ENCODE peak calls at places on chromosomes 6 and 20, in five cellular contexts. One of them, this sample, is unnamed.

GRCh38 chr6:23176471-23176870 is 607.1 kb downstream of the HDGFL1 start:
- DNase-seq in pancreas: no peak
- DNase-seq in GM12865: no peak
- DNase-seq in hepatocyte: no peak
- DNase-seq in colonic mucosa: no peak
- DNase-seq in this sample: no peak

GRCh38 chr6:158198461-158198860 is 30.3 kb downstream of the GTF2H5 start:
- DNase-seq in pancreas: no peak
- DNase-seq in GM12865: no peak
- DNase-seq in hepatocyte: no peak
- DNase-seq in colonic mucosa: no peak
- DNase-seq in this sample: no peak

GRCh38 chr20:25278636-25279361 is 30.9 kb downstream of the PYGB start:
- DNase-seq in pancreas: peak; percentile 10
- DNase-seq in GM12865: no peak
- DNase-seq in hepatocyte: no peak
- DNase-seq in colonic mucosa: no peak
- DNase-seq in this sample: no peak

GRCh38 chr20:59333928-59334327 is 33.5 kb downstream of the EDN3 start:
- DNase-seq in pancreas: no peak
- DNase-seq in GM12865: no peak
- DNase-seq in hepatocyte: no peak
- DNase-seq in colonic mucosa: peak; percentile 76
- DNase-seq in this sample: no peak

GRCh38 chr6:139250296-139251274 is 41.2 kb downstream of the TXLNB start:
- DNase-seq in pancreas: peak; percentile 32
- DNase-seq in GM12865: peak; percentile 83
- DNase-seq in hepatocyte: peak; percentile 72
- DNase-seq in colonic mucosa: peak; percentile 57
- DNase-seq in this sample: peak; percentile 78

GRCh38 chr6:154319231-154319858 is 37.3 kb downstream of the IPCEF1 start:
- DNase-seq in pancreas: no peak
- DNase-seq in GM12865: no peak
- DNase-seq in hepatocyte: peak; percentile 16
- DNase-seq in colonic mucosa: no peak
- DNase-seq in this sample: no peak

GRCh38 chr6:44739163-44739562 is 351.7 kb downstream of the CDC5L start:
- DNase-seq in pancreas: no peak
- DNase-seq in GM12865: no peak
- DNase-seq in hepatocyte: no peak
- DNase-seq in colonic mucosa: no peak
- DNase-seq in this sample: no peak

GRCh38 chr6:168217880-168218537 is 101.6 kb downstream of the DACT2 start:
- DNase-seq in pancreas: no peak
- DNase-seq in GM12865: no peak
- DNase-seq in hepatocyte: no peak
- DNase-seq in colonic mucosa: no peak
- DNase-seq in this sample: no peak

GRCh38 chr6:151962246-151962846 is 154.9 kb downstream of the ESR1 start:
- DNase-seq in pancreas: no peak
- DNase-seq in GM12865: peak; percentile 26
- DNase-seq in hepatocyte: no peak
- DNase-seq in colonic mucosa: no peak
- DNase-seq in this sample: peak; percentile 47

GRCh38 chr6:141460743-141461484 is 671.8 kb upstream of the GJE1 start:
- DNase-seq in pancreas: no peak
- DNase-seq in GM12865: no peak
- DNase-seq in hepatocyte: no peak
- DNase-seq in colonic mucosa: no peak
- DNase-seq in this sample: no peak

GRCh38 chr20:3433720-3434119 is 26.3 kb upstream of the DNAAF9 start:
- DNase-seq in pancreas: no peak
- DNase-seq in GM12865: no peak
- DNase-seq in hepatocyte: no peak
- DNase-seq in colonic mucosa: no peak
- DNase-seq in this sample: peak; percentile 22

GRCh38 chr20:52102126-52102525 is 89.5 kb downstream of the ZFP64 start:
- DNase-seq in pancreas: no peak
- DNase-seq in GM12865: no peak
- DNase-seq in hepatocyte: no peak
- DNase-seq in colonic mucosa: no peak
- DNase-seq in this sample: no peak

GRCh38 chr6:24849713-24850112 is 51.0 kb upstream of the ARMH2 start:
- DNase-seq in pancreas: no peak
- DNase-seq in GM12865: no peak
- DNase-seq in hepatocyte: no peak
- DNase-seq in colonic mucosa: no peak
- DNase-seq in this sample: no peak

GRCh38 chr6:53279301-53279700 is 69.4 kb downstream of the ELOVL5 start:
- DNase-seq in pancreas: no peak
- DNase-seq in GM12865: no peak
- DNase-seq in hepatocyte: no peak
- DNase-seq in colonic mucosa: no peak
- DNase-seq in this sample: no peak

GRCh38 chr6:53268858-53269608 is 79.7 kb downstream of the ELOVL5 start:
- DNase-seq in pancreas: no peak
- DNase-seq in GM12865: no peak
- DNase-seq in hepatocyte: no peak
- DNase-seq in colonic mucosa: no peak
- DNase-seq in this sample: no peak

GRCh38 chr6:53269827-53270226 is 78.9 kb downstream of the ELOVL5 start:
- DNase-seq in pancreas: no peak
- DNase-seq in GM12865: no peak
- DNase-seq in hepatocyte: no peak
- DNase-seq in colonic mucosa: no peak
- DNase-seq in this sample: no peak

DNA sequence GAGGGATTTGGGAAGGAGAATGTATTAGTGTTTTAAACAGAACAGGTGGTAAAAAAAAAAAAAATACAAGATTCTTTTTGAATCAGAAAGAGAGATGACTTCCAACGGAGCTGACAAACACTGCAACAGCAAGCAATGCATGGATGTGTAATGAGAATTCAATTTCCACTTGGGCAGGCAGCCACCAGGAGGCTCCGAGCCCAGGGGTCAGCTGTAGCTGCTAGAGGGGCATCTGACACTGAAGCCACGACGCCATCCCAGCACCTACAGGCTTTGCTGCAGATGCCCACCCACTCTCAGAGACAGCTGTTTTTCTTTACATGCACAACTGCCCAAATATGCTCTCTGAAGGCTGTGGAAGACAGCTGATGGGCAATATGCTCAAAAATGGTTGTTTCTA is 75.4 kb downstream of the ELOVL5 start:
- DNase-seq in pancreas: no peak
- DNase-seq in GM12865: no peak
- DNase-seq in hepatocyte: no peak
- DNase-seq in colonic mucosa: no peak
- DNase-seq in this sample: no peak
- TF ChIP-seq CTCF in pancreas: no peak
- TF ChIP-seq CTCF in GM12865: no peak
- TF ChIP-seq CTCF in hepatocyte: no peak
- TF ChIP-seq CTCF in colonic mucosa: no peak
- TF ChIP-seq CTCF in this sample: no peak

GRCh38 chr6:27518881-27519795 is 46.2 kb upstream of the ZNF184 start:
- DNase-seq in pancreas: peak; percentile 46
- DNase-seq in GM12865: peak; percentile 90
- DNase-seq in hepatocyte: peak; percentile 88
- DNase-seq in colonic mucosa: peak; percentile 72
- DNase-seq in this sample: peak; percentile 89

GRCh38 chr6:27517238-27517637 is 44.3 kb upstream of the ZNF184 start:
- DNase-seq in pancreas: no peak
- DNase-seq in GM12865: no peak
- DNase-seq in hepatocyte: no peak
- DNase-seq in colonic mucosa: no peak
- DNase-seq in this sample: no peak

GRCh38 chr6:27512525-27512924 is 39.6 kb upstream of the ZNF184 start:
- DNase-seq in pancreas: no peak
- DNase-seq in GM12865: no peak
- DNase-seq in hepatocyte: no peak
- DNase-seq in colonic mucosa: no peak
- DNase-seq in this sample: no peak

GRCh38 chr6:27517928-27518787 is 45.3 kb upstream of the ZNF184 start:
- DNase-seq in pancreas: no peak
- DNase-seq in GM12865: peak; percentile 47
- DNase-seq in hepatocyte: no peak
- DNase-seq in colonic mucosa: peak; percentile 33
- DNase-seq in this sample: peak; percentile 44

GRCh38 chr6:27514906-27515495 is 42.1 kb upstream of the ZNF184 start:
- DNase-seq in pancreas: no peak
- DNase-seq in GM12865: no peak
- DNase-seq in hepatocyte: no peak
- DNase-seq in colonic mucosa: no peak
- DNase-seq in this sample: no peak
- H3K4me3 ChIP-seq in pancreas: no peak overlapping the region
- H3K4me3 ChIP-seq in GM12865: no peak overlapping the region
- H3K4me3 ChIP-seq in hepatocyte: no peak overlapping the region
- H3K4me3 ChIP-seq in colonic mucosa: no peak overlapping the region
- H3K4me3 ChIP-seq in this sample: no peak overlapping the region

GRCh38 chr6:119565893-119566292 is 216.3 kb upstream of the MAN1A1 start:
- DNase-seq in pancreas: no peak
- DNase-seq in GM12865: no peak
- DNase-seq in hepatocyte: no peak
- DNase-seq in colonic mucosa: no peak
- DNase-seq in this sample: no peak

GRCh38 chr6:119562168-119562567 is 212.6 kb upstream of the MAN1A1 start:
- DNase-seq in pancreas: no peak
- DNase-seq in GM12865: no peak
- DNase-seq in hepatocyte: no peak
- DNase-seq in colonic mucosa: no peak
- DNase-seq in this sample: no peak

GRCh38 chr6:119568580-119568979 is 219.0 kb upstream of the MAN1A1 start:
- DNase-seq in pancreas: no peak
- DNase-seq in GM12865: no peak
- DNase-seq in hepatocyte: no peak
- DNase-seq in colonic mucosa: no peak
- DNase-seq in this sample: no peak

DNA sequence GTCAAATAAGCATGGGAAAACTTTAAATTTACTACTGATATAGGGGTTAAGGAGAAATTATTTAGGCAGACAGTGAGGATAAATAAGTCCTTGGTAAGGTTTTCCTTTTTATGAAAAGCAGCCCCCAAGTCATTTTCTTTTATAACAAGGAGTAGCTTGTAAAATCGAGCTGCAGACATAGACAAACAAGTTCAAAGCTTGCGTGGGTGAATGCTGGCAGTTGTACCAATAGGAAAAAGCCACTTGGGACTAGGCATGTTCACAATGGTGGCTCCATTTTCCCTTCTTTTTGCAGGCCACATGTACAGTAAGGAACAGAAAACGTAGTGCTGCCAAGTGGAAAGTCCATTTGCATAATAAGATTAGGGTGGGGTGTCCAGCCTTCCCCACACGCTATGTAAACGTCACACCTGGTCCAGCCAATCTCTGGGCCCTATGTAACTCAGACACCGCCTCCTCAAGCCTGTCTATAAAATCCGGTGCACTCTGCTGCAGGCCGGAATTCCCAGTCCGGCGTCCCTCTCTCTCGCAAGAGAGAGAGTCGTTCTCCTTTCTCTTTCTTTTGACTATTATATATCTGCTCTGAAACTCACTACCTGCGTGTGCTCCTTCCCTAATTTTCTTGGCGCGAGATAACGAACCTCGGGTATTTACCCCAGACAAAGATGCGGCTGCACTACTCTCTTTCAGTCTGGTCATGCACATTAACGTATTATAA is 217.1 kb upstream of the MAN1A1 start:
- DNase-seq in pancreas: no peak
- DNase-seq in GM12865: no peak
- DNase-seq in hepatocyte: no peak
- DNase-seq in colonic mucosa: no peak
- DNase-seq in this sample: no peak
- TF ChIP-seq CTCF in pancreas: no peak
- TF ChIP-seq CTCF in GM12865: no peak
- TF ChIP-seq CTCF in hepatocyte: no peak
- TF ChIP-seq CTCF in colonic mucosa: no peak
- TF ChIP-seq CTCF in this sample: no peak

DNA sequence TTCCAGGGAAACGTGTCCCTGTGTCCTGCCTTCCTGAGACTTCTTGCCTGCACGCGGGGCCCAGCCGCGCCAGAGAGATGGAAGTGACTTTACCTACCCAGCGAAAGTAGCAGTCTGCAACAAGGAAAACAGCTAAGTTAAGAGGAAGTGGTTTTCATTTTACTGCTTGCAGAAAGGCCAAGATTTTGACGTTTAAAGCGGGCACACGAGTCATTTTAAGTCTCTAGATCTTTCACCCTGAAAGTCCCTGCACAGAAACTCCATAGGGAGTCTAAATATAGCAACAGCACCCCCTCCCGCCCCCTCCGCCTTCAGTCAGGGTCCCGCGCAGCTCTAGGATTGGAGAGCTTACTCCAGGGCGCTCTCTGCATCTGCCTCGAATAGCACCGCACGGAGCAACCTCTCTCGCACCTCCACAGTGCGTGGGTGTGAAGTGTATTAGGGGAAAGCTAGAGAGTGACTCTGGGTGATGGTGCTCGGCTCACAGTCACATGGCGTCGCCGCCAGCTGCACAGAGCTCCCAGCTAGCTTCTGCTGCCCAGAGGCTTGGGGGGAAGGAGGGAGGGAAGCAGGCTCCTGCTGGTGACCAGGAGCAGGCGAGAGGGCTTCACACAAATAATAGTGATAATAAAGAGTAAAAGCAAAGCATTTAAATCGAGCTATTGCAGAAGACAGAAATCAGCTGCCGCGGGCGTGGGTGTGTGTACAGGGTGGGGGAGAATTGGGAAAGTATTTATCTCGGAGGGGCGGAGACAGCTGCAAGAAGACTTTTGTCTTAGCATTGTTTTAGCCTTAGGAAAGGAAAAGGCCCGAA is 1.8 kb upstream of the KCNQ5 start:
- DNase-seq in pancreas: peak; percentile 31
- DNase-seq in GM12865: peak; percentile 83
- DNase-seq in hepatocyte: peak; percentile 34
- DNase-seq in colonic mucosa: peak; percentile 19
- DNase-seq in this sample: peak; percentile 90
- H3K4me3 ChIP-seq in pancreas: no peak overlapping the region
- H3K4me3 ChIP-seq in GM12865: peak overlapping the region; percentile 93
- H3K4me3 ChIP-seq in hepatocyte: peak overlapping the region; percentile 8
- H3K4me3 ChIP-seq in colonic mucosa: peak overlapping the region; percentile 35
- H3K4me3 ChIP-seq in this sample: peak overlapping the region; percentile 64